ENCODE peak calls at places on chromosomes 11 and 22, in five cellular contexts. C, T, O, I and W are unnamed samples.

GRCh38 chr11:101686514-101686913 is 102.7 kb upstream of the TRPC6 start:
- DNase-seq in T (no peak), C (no peak), I (no peak), O (no peak), W (no peak)

GRCh38 chr11:85826096-85826855 is 15.3 kb upstream of the SYTL2 start:
- DNase-seq in C (no peak), T (no peak), I (no peak), O (no peak), W (no peak)

GRCh38 chr22:17234144-17234623 is 14.9 kb upstream of the ADA2 start:
- DNase-seq in T (no peak), C (no peak), I (no peak), O (peak; percentile 12), W (no peak)

GRCh38 chr22:17882162-17882561 is 107.9 kb upstream of the BID start:
- DNase-seq in I (no peak), O (no peak), C (no peak), T (no peak), W (no peak)

GRCh38 chr11:91857194-91857593 is 367.4 kb upstream of the FAT3 start:
- DNase-seq in O (no peak), I (no peak), C (no peak), T (no peak), W (no peak)

GRCh38 chr11:111935331-111936044 is 1.7 kb upstream of the DIXDC1 start:
- DNase-seq in I (no peak), T (no peak), O (no peak), C (no peak), W (no peak)

GRCh38 chr11:30608534-30608933 is 22.4 kb upstream of the MPPED2 start:
- DNase-seq in T (no peak), I (no peak), O (no peak), C (no peak), W (no peak)

GRCh38 chr22:32331918-32332725 is 25.5 kb upstream of the RFPL3 start:
- DNase-seq in T (no peak), C (peak; percentile 52), O (no peak), I (peak; percentile 20), W (no peak)

GRCh38 chr11:77299528-77299993 is 1.9 kb downstream of the GDPD4 start:
- DNase-seq in I (peak; percentile 43), C (no peak), O (no peak), T (no peak), W (no peak)

GRCh38 chr22:23834830-23835772 is 3.7 kb downstream of the DERL3 start:
- DNase-seq in I (peak; percentile 64), T (no peak), C (peak; percentile 55), O (peak; percentile 51), W (no peak)

GRCh38 chr22:49660794-49661781 is 166.6 kb downstream of the BRD1 start:
- DNase-seq in I (no peak), C (peak; percentile 56), O (peak; percentile 33), T (no peak), W (no peak)

GRCh38 chr11:135027461-135027860 is 615.4 kb upstream of the B3GAT1 start:
- DNase-seq in T (no peak), O (no peak), C (no peak), I (peak; percentile 35), W (no peak)

GRCh38 chr11:27672836-27673464 is 27.3 kb downstream of the BDNF start:
- DNase-seq in O (no peak), T (no peak), C (no peak), I (no peak), W (no peak)

GRCh38 chr22:20724676-20725454 is 49.0 kb upstream of the SERPIND1 start:
- DNase-seq in C (no peak), O (peak; percentile 36), I (no peak), T (no peak), W (no peak)

GRCh38 chr11:2592559-2593392 is 107.0 kb downstream of the KCNQ1OT1 start:
- DNase-seq in T (no peak), C (peak; percentile 61), O (no peak), I (no peak), W (no peak)

GRCh38 chr22:20524004-20524481 is 16.6 kb downstream of the MED15 start:
- DNase-seq in O (no peak), T (no peak), C (no peak), I (no peak), W (peak; percentile 49)

GRCh38 chr11:34145847-34146381 is 40.5 kb downstream of the NAT10 start:
- DNase-seq in C (no peak), T (no peak), O (no peak), I (no peak), W (no peak)

GRCh38 chr11:128804481-128804880 is 62.6 kb downstream of the KCNJ1 start:
- DNase-seq in I (no peak), C (no peak), T (no peak), O (no peak), W (no peak)

GRCh38 chr11:46711288-46711687 is 7.7 kb upstream of the F2 start:
- DNase-seq in T (no peak), C (no peak), I (no peak), O (no peak), W (no peak)

GRCh38 chr22:18905540-18906409 is at the start of gene DGCR6:
- DNase-seq in O (no peak), C (no peak), T (no peak), I (no peak), W (no peak)

DNA sequence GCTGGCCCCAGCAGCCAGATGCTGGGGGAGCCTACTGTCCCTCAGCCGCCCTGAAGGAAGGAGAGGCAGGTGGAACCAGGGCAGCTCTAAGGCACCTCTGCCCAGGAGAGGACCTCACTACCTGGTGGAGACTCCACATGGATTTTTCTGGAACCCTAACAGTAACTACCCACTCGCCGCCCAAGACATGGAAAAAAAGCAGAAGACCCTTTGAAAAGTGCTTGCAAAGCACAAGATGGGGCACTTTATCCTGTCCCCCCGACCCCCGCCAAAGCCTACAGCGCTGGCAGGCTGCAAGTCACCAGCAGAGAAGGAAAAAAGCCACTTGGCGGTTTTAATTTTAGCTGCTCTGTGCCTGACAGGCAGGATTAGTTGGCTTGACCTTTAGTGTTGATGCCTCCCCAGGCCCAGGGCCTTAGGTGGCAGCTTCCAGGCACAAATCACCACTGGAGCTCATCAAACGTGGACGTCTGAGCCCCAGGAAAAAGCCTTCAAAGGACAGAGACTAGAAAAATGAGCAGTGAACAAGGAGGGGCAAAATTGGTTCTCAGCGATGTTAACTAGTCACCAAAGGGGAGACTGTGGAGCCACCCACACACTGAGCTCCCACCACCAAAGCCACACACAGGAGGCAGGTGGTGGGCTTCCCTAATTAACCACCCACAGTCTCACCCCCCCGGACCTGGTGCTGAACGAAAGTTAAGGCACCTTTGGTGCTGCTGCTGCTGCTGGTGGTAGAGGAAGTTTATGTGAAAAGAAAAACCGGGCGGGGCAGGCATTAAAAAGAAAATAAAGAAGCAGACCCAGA is 4.2 kb upstream of the PYGM start:
- DNase-seq in T (peak; percentile 8), C (peak; percentile 53), I (peak; percentile 25), O (no peak), W (peak; percentile 55)
- H3K4me1 ChIP-seq in T (peaks cover 14% of the 10 kb centered on the region), C (peaks cover 19% of the 10 kb centered on the region), I (peaks cover 96% of the 10 kb centered on the region), O (peaks cover 1% of the 10 kb centered on the region), W (peaks cover 92% of the 10 kb centered on the region)

GRCh38 chr22:48254311-48254873 is 1491.9 kb downstream of the TBC1D22A start:
- DNase-seq in O (no peak), C (no peak), I (no peak), T (no peak), W (no peak)
- H3K27me3 ChIP-seq in O (no peaks in the 10 kb centered on the region), C (peaks cover 20% of the 10 kb centered on the region), I (peaks cover 65% of the 10 kb centered on the region), T (no peaks in the 10 kb centered on the region), W (no peaks in the 10 kb centered on the region)

GRCh38 chr11:94751806-94752205 is 16.4 kb upstream of the AMOTL1 start:
- DNase-seq in T (no peak), I (no peak), O (no peak), C (no peak), W (no peak)
- H3K27ac ChIP-seq in T (no peak overlapping the region), I (no peak overlapping the region), O (no peak overlapping the region), C (no peak overlapping the region), W (no peak overlapping the region)

GRCh38 chr11:87143663-87144062 is 105.9 kb downstream of the TMEM135 start:
- DNase-seq in T (no peak), C (no peak), I (no peak), O (no peak), W (no peak)
- H3K4me1 ChIP-seq in T (no peaks in the 10 kb centered on the region), C (no peaks in the 10 kb centered on the region), I (peaks cover 8% of the 10 kb centered on the region), O (no peaks in the 10 kb centered on the region), W (peaks cover 5% of the 10 kb centered on the region)

GRCh38 chr22:25197335-25197734 is 2.3 kb upstream of the CRYBB3 start:
- DNase-seq in I (no peak), C (peak; percentile 54), O (no peak), T (no peak), W (no peak)

GRCh38 chr22:25200967-25201366 is 1.3 kb downstream of the CRYBB3 start:
- DNase-seq in C (peak; percentile 32), I (no peak), O (no peak), T (no peak), W (no peak)

GRCh38 chr22:25202290-25202921 is 2.7 kb downstream of the CRYBB3 start:
- DNase-seq in I (peak; percentile 60), T (peak; percentile 33), O (no peak), C (peak; percentile 67), W (peak; percentile 29)

GRCh38 chr22:25201557-25202273 is 2.1 kb downstream of the CRYBB3 start:
- DNase-seq in O (no peak), C (peak; percentile 53), T (no peak), I (no peak), W (no peak)

GRCh38 chr22:25199726-25200520 is at the start of gene CRYBB3:
- DNase-seq in C (peak; percentile 52), I (no peak), O (no peak), T (no peak), W (no peak)
- H3K27me3 ChIP-seq in C (no peaks in the 10 kb centered on the region), I (no peaks in the 10 kb centered on the region), O (no peaks in the 10 kb centered on the region), T (no peaks in the 10 kb centered on the region), W (no peaks in the 10 kb centered on the region)

DNA sequence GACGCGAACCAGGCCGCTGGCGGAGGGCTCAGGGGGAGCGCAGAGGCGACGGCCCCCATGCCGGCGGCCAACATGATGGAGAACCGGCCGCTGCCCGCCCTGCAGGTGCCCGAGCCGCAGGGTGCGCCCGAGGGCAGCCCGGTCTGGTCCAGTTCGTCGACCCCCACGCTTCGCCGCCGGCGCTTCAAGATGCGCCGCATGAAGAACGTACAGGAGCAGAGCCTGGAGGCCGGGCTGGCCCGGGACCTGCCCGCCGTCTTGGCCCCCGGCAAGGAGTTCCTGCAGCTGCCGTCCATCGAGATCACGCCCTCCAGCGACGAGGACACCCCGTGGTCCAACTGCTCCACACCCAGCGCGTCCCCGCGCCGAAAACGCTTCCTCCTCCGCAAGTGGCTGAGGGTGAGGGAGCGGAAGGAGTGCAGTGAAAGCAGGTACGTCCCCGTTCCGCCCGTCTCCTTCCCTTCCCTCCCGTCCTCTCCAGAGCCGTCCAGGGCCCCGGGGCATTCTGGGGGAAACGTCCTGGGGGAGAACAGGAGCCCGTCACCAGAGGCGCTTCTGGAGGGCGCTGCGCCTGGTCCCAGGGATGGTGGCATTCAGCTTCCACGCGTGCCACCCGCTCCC is 777 bp downstream of the GRAMD1B start:
- DNase-seq in T (peak; percentile 46), C (peak; percentile 89), O (peak; percentile 87), I (peak; percentile 52), W (peak; percentile 36)
- H3K27ac ChIP-seq in T (peak overlapping the region; percentile 77), C (peak overlapping the region; percentile 73), O (no peak overlapping the region), I (peak overlapping the region; percentile 16), W (peak overlapping the region; percentile 59)

GRCh38 chr11:70578831-70579230 is 180.5 kb downstream of the CTTN start:
- DNase-seq in O (no peak), T (no peak), C (peak; percentile 52), I (no peak), W (no peak)
- H3K4me1 ChIP-seq in O (no peaks in the 10 kb centered on the region), T (no peaks in the 10 kb centered on the region), C (no peaks in the 10 kb centered on the region), I (no peaks in the 10 kb centered on the region), W (no peaks in the 10 kb centered on the region)